ENCODE peak calls at places on chromosomes 3 and 15, in nine cellular contexts. C, M, H, Y, B, S, R, E and I are unnamed samples.

GRCh38 chr3:13013151-13013561 is 60.1 kb downstream of the IQSEC1 start:
- DNase-seq in C (no peak), E (no peak), R (no peak), S (no peak), M (no peak), Y (no peak), H (no peak), B (no peak), I (no peak)

GRCh38 chr3:15272431-15273196 is 59.8 kb downstream of the SH3BP5 start:
- DNase-seq in C (no peak), B (no peak), S (no peak), M (peak), E (no peak), H (no peak), Y (no peak), R (no peak), I (no peak)

GRCh38 chr3:25586167-25586505 is 78.6 kb downstream of the TOP2B start:
- DNase-seq in Y (no peak), H (no peak), B (no peak), M (no peak), S (no peak), E (no peak), C (no peak), R (no peak), I (no peak)

GRCh38 chr3:159802864-159803263 is 185.8 kb upstream of the IL12A start:
- DNase-seq in H (no peak), R (no peak), E (no peak), B (no peak), Y (no peak), S (no peak), C (no peak), M (no peak), I (no peak)

GRCh38 chr3:181711325-181712135 is at the start of gene SOX2:
- DNase-seq in Y (peak), H (no peak), E (peak), C (no peak), R (no peak), B (no peak), M (peak), S (no peak), I (peak)

GRCh38 chr15:99408236-99409096 is 157.2 kb downstream of the LRRC28 start:
- DNase-seq in B (no peak), Y (peak), M (peak), E (peak), H (peak), R (no peak), S (no peak), C (no peak), I (no peak)

GRCh38 chr3:187808466-187809291 is 63.4 kb upstream of the BCL6 start:
- DNase-seq in B (no peak), H (no peak), S (no peak), E (no peak), R (no peak), M (peak), Y (no peak), C (no peak), I (no peak)

GRCh38 chr15:62109457-62109856 is 42.7 kb downstream of the C2CD4A start:
- DNase-seq in S (no peak), R (no peak), H (no peak), C (no peak), M (peak), Y (peak), B (no peak), E (no peak), I (no peak)

GRCh38 chr3:106560451-106560966 is 691.7 kb upstream of the CBLB start:
- DNase-seq in H (peak), R (no peak), E (no peak), S (no peak), C (no peak), M (no peak), B (no peak), Y (no peak), I (peak)

GRCh38 chr3:38375072-38375471 is 28.5 kb downstream of the XYLB start:
- DNase-seq in M (no peak), R (no peak), S (no peak), E (no peak), H (no peak), B (no peak), C (no peak), Y (no peak), I (no peak)